ENCODE peak calls at places on chromosomes 3 and 15, in four cellular contexts. One of them, this sample, is unnamed.

GRCh38 chr3:152019516-152019915 is 146.1 kb downstream of the SUCNR1 start:
- DNase-seq in thoracic aorta: no peak
- DNase-seq in upper lobe of right lung: no peak
- DNase-seq in AG04450: no peak
- DNase-seq in this sample: no peak

GRCh38 chr3:42257007-42257406 is 9.0 kb downstream of the CCK start:
- DNase-seq in thoracic aorta: no peak
- DNase-seq in upper lobe of right lung: no peak
- DNase-seq in AG04450: no peak
- DNase-seq in this sample: no peak

GRCh38 chr3:184604039-184604955 is 42.7 kb downstream of the EPHB3 start:
- DNase-seq in thoracic aorta: no peak
- DNase-seq in upper lobe of right lung: no peak
- DNase-seq in AG04450: no peak
- DNase-seq in this sample: no peak

GRCh38 chr3:100999160-100999559 is 5.9 kb upstream of the ABI3BP start:
- DNase-seq in thoracic aorta: no peak
- DNase-seq in upper lobe of right lung: no peak
- DNase-seq in AG04450: no peak
- DNase-seq in this sample: no peak

GRCh38 chr3:103499967-103500366 is 1065.2 kb downstream of the ZPLD1 start:
- DNase-seq in thoracic aorta: no peak
- DNase-seq in upper lobe of right lung: no peak
- DNase-seq in AG04450: no peak
- DNase-seq in this sample: no peak

GRCh38 chr15:80693682-80694623 is 1.2 kb upstream of the ABHD17C start:
- DNase-seq in thoracic aorta: no peak
- DNase-seq in upper lobe of right lung: no peak
- DNase-seq in AG04450: no peak
- DNase-seq in this sample: peak

GRCh38 chr3:112629425-112629824 is 11.5 kb downstream of the CCDC80 start:
- DNase-seq in thoracic aorta: no peak
- DNase-seq in upper lobe of right lung: no peak
- DNase-seq in AG04450: peak
- DNase-seq in this sample: peak

GRCh38 chr3:94694894-94695293 is 632.0 kb downstream of the NSUN3 start:
- DNase-seq in thoracic aorta: no peak
- DNase-seq in upper lobe of right lung: no peak
- DNase-seq in AG04450: no peak
- DNase-seq in this sample: no peak

GRCh38 chr3:14274999-14275961 is 96.7 kb downstream of the LSM3 start:
- DNase-seq in thoracic aorta: no peak
- DNase-seq in upper lobe of right lung: no peak
- DNase-seq in AG04450: no peak
- DNase-seq in this sample: no peak

GRCh38 chr3:67550541-67550940 is 103.9 kb downstream of the SUCLG2 start:
- DNase-seq in thoracic aorta: no peak
- DNase-seq in upper lobe of right lung: no peak
- DNase-seq in AG04450: no peak
- DNase-seq in this sample: no peak

GRCh38 chr3:188722963-188723362 is 448.8 kb upstream of the TPRG1 start:
- DNase-seq in thoracic aorta: no peak
- DNase-seq in upper lobe of right lung: no peak
- DNase-seq in AG04450: no peak
- DNase-seq in this sample: no peak

GRCh38 chr3:29581311-29581710 is 300.4 kb downstream of the RBMS3 start:
- DNase-seq in thoracic aorta: no peak
- DNase-seq in upper lobe of right lung: no peak
- DNase-seq in AG04450: no peak
- DNase-seq in this sample: peak

GRCh38 chr3:114674041-114674440 is 380.2 kb downstream of the TIGIT start:
- DNase-seq in thoracic aorta: no peak
- DNase-seq in upper lobe of right lung: no peak
- DNase-seq in AG04450: peak
- DNase-seq in this sample: peak

GRCh38 chr3:8325306-8325705 is 176.3 kb upstream of the LMCD1 start:
- DNase-seq in thoracic aorta: no peak
- DNase-seq in upper lobe of right lung: no peak
- DNase-seq in AG04450: no peak
- DNase-seq in this sample: no peak

GRCh38 chr3:107271787-107272387 is 105.4 kb upstream of the CCDC54 start:
- DNase-seq in thoracic aorta: no peak
- DNase-seq in upper lobe of right lung: no peak
- DNase-seq in AG04450: no peak
- DNase-seq in this sample: no peak

GRCh38 chr15:47975422-47975821 is 145.4 kb upstream of the SLC24A5 start:
- DNase-seq in thoracic aorta: no peak
- DNase-seq in upper lobe of right lung: no peak
- DNase-seq in AG04450: no peak
- DNase-seq in this sample: no peak

GRCh38 chr3:123783811-123784210 is 100.3 kb downstream of the MYLK start:
- DNase-seq in thoracic aorta: no peak
- DNase-seq in upper lobe of right lung: no peak
- DNase-seq in AG04450: no peak
- DNase-seq in this sample: no peak

GRCh38 chr3:46386206-46386605 is 15.5 kb downstream of the CCR5 start:
- DNase-seq in thoracic aorta: no peak
- DNase-seq in upper lobe of right lung: no peak
- DNase-seq in AG04450: no peak
- DNase-seq in this sample: no peak

GRCh38 chr15:50493625-50494024 is 52.8 kb downstream of the USP50 start:
- DNase-seq in thoracic aorta: no peak
- DNase-seq in upper lobe of right lung: no peak
- DNase-seq in AG04450: no peak
- DNase-seq in this sample: no peak

GRCh38 chr15:32840481-32841245 is 122.9 kb downstream of the GREM1 start:
- DNase-seq in thoracic aorta: no peak
- DNase-seq in upper lobe of right lung: no peak
- DNase-seq in AG04450: no peak
- DNase-seq in this sample: peak

GRCh38 chr3:194637066-194637465 is 3.8 kb upstream of the TMEM44 start:
- DNase-seq in thoracic aorta: no peak
- DNase-seq in upper lobe of right lung: no peak
- DNase-seq in AG04450: no peak
- DNase-seq in this sample: no peak

GRCh38 chr3:16412192-16412808 is 101.2 kb downstream of the RFTN1 start:
- DNase-seq in thoracic aorta: no peak
- DNase-seq in upper lobe of right lung: no peak
- DNase-seq in AG04450: no peak
- DNase-seq in this sample: no peak

GRCh38 chr15:28912422-28912821 is 26.6 kb downstream of the APBA2 start:
- DNase-seq in thoracic aorta: no peak
- DNase-seq in upper lobe of right lung: peak
- DNase-seq in AG04450: no peak
- DNase-seq in this sample: no peak

GRCh38 chr15:39685999-39686613 is 96.5 kb downstream of the FSIP1 start:
- DNase-seq in thoracic aorta: no peak
- DNase-seq in upper lobe of right lung: no peak
- DNase-seq in AG04450: peak
- DNase-seq in this sample: no peak

GRCh38 chr3:31917303-31917903 is 63.7 kb downstream of the OSBPL10 start:
- DNase-seq in thoracic aorta: no peak
- DNase-seq in upper lobe of right lung: no peak
- DNase-seq in AG04450: no peak
- DNase-seq in this sample: no peak

GRCh38 chr3:54969652-54970051 is 41.8 kb upstream of the LRTM1 start:
- DNase-seq in thoracic aorta: no peak
- DNase-seq in upper lobe of right lung: no peak
- DNase-seq in AG04450: no peak
- DNase-seq in this sample: no peak

GRCh38 chr3:48628277-48629017 is 6.8 kb downstream of the SLC26A6 start:
- DNase-seq in thoracic aorta: no peak
- DNase-seq in upper lobe of right lung: no peak
- DNase-seq in AG04450: no peak
- DNase-seq in this sample: no peak

GRCh38 chr3:196694941-196695848 is 16.9 kb downstream of the CEP19 start:
- DNase-seq in thoracic aorta: no peak
- DNase-seq in upper lobe of right lung: no peak
- DNase-seq in AG04450: no peak
- DNase-seq in this sample: no peak

GRCh38 chr15:52021892-52022540 is 3.0 kb downstream of the MAPK6 start:
- DNase-seq in thoracic aorta: no peak
- DNase-seq in upper lobe of right lung: no peak
- DNase-seq in AG04450: no peak
- DNase-seq in this sample: no peak

GRCh38 chr15:89104172-89104564 is 15.9 kb downstream of the ABHD2 start:
- DNase-seq in thoracic aorta: no peak
- DNase-seq in upper lobe of right lung: no peak
- DNase-seq in AG04450: no peak
- DNase-seq in this sample: no peak
- H3K4me3 ChIP-seq in thoracic aorta: no peak
- H3K4me3 ChIP-seq in upper lobe of right lung: no peak
- H3K4me3 ChIP-seq in AG04450: no peak
- H3K4me3 ChIP-seq in this sample: no peak

DNA sequence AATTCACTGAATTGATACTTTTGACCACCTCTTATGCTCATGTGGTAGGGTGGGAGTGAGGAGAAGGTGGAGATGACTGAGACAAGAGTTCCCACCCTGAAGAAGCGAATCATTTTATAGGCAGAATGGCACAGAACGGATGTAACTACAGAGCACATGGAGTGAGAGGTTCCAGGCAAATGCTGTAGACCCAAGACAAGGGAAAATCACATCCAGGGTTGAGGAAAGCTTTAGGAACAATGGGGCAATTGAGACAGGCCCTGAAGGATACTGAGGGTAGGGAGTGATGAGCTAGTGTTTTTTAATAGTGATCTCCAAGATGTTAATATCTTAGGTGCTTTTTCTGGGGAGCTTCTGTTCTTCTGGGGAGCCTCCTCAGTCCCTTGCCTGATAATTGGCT is 8.1 kb downstream of the PCCB start:
- DNase-seq in thoracic aorta: no peak
- DNase-seq in upper lobe of right lung: no peak
- DNase-seq in AG04450: no peak
- DNase-seq in this sample: no peak
- H3K4me3 ChIP-seq in thoracic aorta: no peak
- H3K4me3 ChIP-seq in upper lobe of right lung: no peak
- H3K4me3 ChIP-seq in AG04450: no peak
- H3K4me3 ChIP-seq in this sample: no peak

DNA sequence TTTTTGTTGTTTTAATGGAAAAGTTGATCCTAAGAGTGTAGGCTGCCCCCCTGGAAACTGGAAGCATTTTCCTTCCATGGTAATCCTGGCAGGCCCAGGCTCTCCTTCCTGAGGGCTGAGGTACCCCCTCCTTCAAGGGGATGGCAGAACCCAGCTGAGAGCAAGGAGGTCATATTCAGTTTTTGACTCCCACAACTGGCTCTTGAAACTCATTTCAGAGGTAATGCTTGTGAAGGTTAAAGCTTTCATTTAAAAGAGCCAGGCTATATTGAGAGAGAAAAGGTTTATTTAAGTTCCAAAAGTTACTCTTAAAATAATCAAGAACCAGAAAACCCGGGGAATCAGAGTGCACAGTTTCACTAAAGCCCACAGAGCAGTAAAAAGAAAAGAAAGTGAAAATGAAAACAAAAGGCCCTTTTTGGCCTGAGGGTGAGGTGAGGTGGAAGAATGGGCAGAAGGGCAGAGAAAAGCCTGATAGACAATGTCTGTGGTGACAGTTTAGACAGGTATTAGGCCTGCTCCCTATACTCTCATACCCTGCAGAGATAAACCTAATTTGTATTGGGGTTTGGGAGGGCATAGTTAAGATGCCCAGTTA is 47.0 kb upstream of the RBP1 start:
- DNase-seq in thoracic aorta: no peak
- DNase-seq in upper lobe of right lung: no peak
- DNase-seq in AG04450: no peak
- DNase-seq in this sample: no peak
- H3K4me3 ChIP-seq in thoracic aorta: no peak
- H3K4me3 ChIP-seq in upper lobe of right lung: no peak
- H3K4me3 ChIP-seq in AG04450: no peak
- H3K4me3 ChIP-seq in this sample: no peak

DNA sequence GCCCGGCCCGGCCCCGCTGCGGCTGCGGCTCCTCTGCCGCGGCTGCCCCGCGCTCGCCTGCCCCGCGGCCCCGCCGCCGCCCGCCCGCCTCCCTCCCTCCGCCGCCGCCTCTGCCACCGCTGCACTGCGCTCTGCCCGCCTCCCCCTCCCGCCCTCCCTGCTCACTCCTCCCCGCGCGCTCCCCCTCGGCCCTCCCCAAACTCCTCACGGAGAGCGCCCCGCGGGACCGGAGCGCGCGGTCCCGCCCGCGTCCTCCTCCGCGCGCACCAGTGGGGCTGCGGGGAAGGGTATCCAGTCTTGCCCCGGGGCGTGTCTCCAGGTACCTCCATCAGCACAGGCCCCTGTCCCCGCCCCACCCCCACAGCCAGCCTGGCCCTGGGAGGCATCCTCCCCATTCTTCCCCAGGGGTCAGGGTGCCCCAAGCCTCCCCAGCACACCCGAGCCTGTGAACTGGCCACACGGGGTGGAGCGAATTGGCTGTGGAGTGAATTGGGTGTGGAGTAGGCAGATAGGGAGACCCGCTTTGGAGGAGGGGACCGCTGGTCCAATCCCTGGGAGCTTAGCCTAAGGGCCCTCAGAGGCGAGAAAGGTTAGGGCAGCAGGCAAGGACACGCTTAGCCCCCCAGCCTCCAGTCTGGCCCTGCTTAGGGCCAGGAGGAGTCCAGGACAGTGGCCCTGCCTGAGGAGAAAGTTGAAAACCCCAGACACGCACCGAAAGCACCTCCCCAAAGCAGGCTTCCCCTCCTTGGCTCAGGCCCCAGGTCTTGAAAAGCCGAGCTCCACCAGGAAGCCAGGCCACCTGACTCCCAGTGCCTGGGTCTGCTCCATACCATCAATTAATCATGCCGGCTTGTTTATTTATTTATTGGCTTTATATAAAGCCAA is 107.8 kb upstream of the SLC6A11 start:
- DNase-seq in thoracic aorta: no peak
- DNase-seq in upper lobe of right lung: no peak
- DNase-seq in AG04450: no peak
- DNase-seq in this sample: no peak
- H3K4me3 ChIP-seq in thoracic aorta: no peak
- H3K4me3 ChIP-seq in upper lobe of right lung: no peak
- H3K4me3 ChIP-seq in AG04450: no peak
- H3K4me3 ChIP-seq in this sample: no peak

This sample was measured in SJSA1.